ENCODE peak calls at places on chromosomes 16 and 17, in ten cellular contexts. K, R, V, Y, M, E, O, U, J and D are unnamed samples.

GRCh38 chr16:68732068-68732680 is 4.9 kb upstream of the CDH1 start:
- DNase-seq in O (no peak), J (peak), V (no peak), E (peak), R (no peak), Y (no peak), M (no peak), U (no peak), K (no peak), D (no peak)

GRCh38 chr17:72192409-72193192 is 71.8 kb downstream of the SOX9 start:
- DNase-seq in E (peak), O (no peak), Y (peak), K (no peak), M (no peak), J (no peak), U (peak), V (peak), R (no peak), D (no peak)

GRCh38 chr17:72353502-72353901 is 232.7 kb downstream of the SOX9 start:
- DNase-seq in Y (no peak), E (no peak), V (no peak), J (no peak), M (no peak), O (no peak), U (no peak), K (no peak), R (no peak), D (no peak)

GRCh38 chr17:78607061-78607460 is 29.9 kb upstream of the DNAH17 start:
- DNase-seq in V (no peak), E (no peak), J (no peak), M (no peak), Y (no peak), R (peak), O (no peak), K (no peak), U (no peak), D (no peak)

GRCh38 chr16:73179671-73180370 is 131.9 kb upstream of the ZFHX3 start:
- DNase-seq in R (no peak), K (no peak), V (peak), E (no peak), J (peak), M (no peak), O (no peak), Y (no peak), U (no peak), D (no peak)

GRCh38 chr16:53766304-53767016 is 62.5 kb downstream of the FTO start:
- DNase-seq in E (no peak), Y (peak), U (peak), M (no peak), O (no peak), J (no peak), K (no peak), R (no peak), V (no peak), D (no peak)

GRCh38 chr16:81526199-81526598 is 81.6 kb downstream of the CMIP start:
- DNase-seq in M (no peak), U (peak), J (no peak), R (no peak), E (peak), O (no peak), V (no peak), K (no peak), Y (no peak), D (no peak)

GRCh38 chr16:48534601-48535340 is 75.2 kb downstream of the N4BP1 start:
- DNase-seq in R (no peak), M (no peak), U (no peak), E (no peak), Y (no peak), J (no peak), O (no peak), K (no peak), V (no peak), D (no peak)

GRCh38 chr17:9937164-9937835 is 32.2 kb upstream of the RCVRN start:
- DNase-seq in M (no peak), V (peak), K (no peak), Y (no peak), O (peak), J (peak), U (no peak), R (no peak), E (no peak), D (no peak)

GRCh38 chr17:40316571-40317344 is 7.8 kb downstream of the RARA start:
- DNase-seq in E (peak), V (peak), M (no peak), R (peak), J (peak), O (no peak), Y (peak), K (no peak), U (peak), D (peak)

GRCh38 chr16:83689385-83689831 is 118.4 kb upstream of the HSBP1 start:
- DNase-seq in R (no peak), E (peak), M (peak), O (no peak), J (no peak), Y (peak), K (no peak), V (peak), U (peak), D (no peak)

GRCh38 chr17:2695243-2695960 is 16.2 kb downstream of the CLUH start:
- DNase-seq in R (peak), J (peak), U (no peak), E (no peak), O (peak), V (no peak), K (peak), M (no peak), Y (no peak), D (peak)

GRCh38 chr17:50111687-50112655 is 16.8 kb downstream of the PDK2 start:
- DNase-seq in V (no peak), E (no peak), O (no peak), R (no peak), U (no peak), J (peak), Y (no peak), M (no peak), K (no peak), D (peak)

GRCh38 chr16:89121691-89122321 is 28.2 kb downstream of the ACSF3 start:
- DNase-seq in U (no peak), E (no peak), J (no peak), O (no peak), Y (no peak), K (no peak), V (no peak), R (peak), M (no peak), D (no peak)

GRCh38 chr17:1643293-1643998 is 2.1 kb downstream of the SCARF1 start:
- DNase-seq in Y (no peak), J (peak), K (peak), U (no peak), R (peak), O (no peak), E (peak), M (peak), V (no peak), D (peak)

GRCh38 chr16:86882586-86883280 is 304.4 kb downstream of the FOXL1 start:
- DNase-seq in V (peak), Y (peak), E (peak), R (peak), M (no peak), K (no peak), O (peak), J (no peak), U (peak), D (no peak)

GRCh38 chr16:17070882-17071592 is 399.7 kb downstream of the XYLT1 start:
- DNase-seq in V (no peak), Y (no peak), J (peak), O (peak), U (no peak), R (peak), M (peak), K (peak), E (peak), D (no peak)

GRCh38 chr16:49620158-49620867 is 235.6 kb downstream of the ZNF423 start:
- DNase-seq in R (peak), V (peak), K (no peak), E (peak), J (peak), M (no peak), O (no peak), U (peak), Y (peak), D (no peak)

GRCh38 chr16:80932725-80933124 is 74.0 kb downstream of the CMC2 start:
- DNase-seq in Y (peak), U (peak), R (no peak), V (peak), E (peak), O (no peak), K (no peak), M (no peak), J (peak), D (no peak)

GRCh38 chr17:4180791-4181190 is 37.8 kb downstream of the CYB5D2 start:
- DNase-seq in E (no peak), K (no peak), R (no peak), U (peak), J (no peak), O (no peak), Y (no peak), M (no peak), V (no peak), D (no peak)

GRCh38 chr16:1214693-1215092 is 10.4 kb downstream of the TPSG1 start:
- DNase-seq in M (no peak), U (no peak), Y (no peak), E (no peak), R (no peak), K (no peak), J (no peak), V (no peak), O (no peak), D (no peak)

GRCh38 chr16:1215574-1216295 is 9.3 kb downstream of the TPSG1 start:
- DNase-seq in V (no peak), M (no peak), K (no peak), J (no peak), R (no peak), E (no peak), U (no peak), O (no peak), Y (no peak), D (no peak)

GRCh38 chr16:1217526-1217925 is 7.5 kb downstream of the TPSG1 start:
- DNase-seq in J (no peak), U (no peak), O (no peak), M (no peak), E (no peak), R (no peak), Y (no peak), K (no peak), V (no peak), D (no peak)

GRCh38 chr16:1216681-1217400 is 8.2 kb downstream of the TPSG1 start:
- DNase-seq in J (no peak), V (no peak), M (no peak), Y (no peak), R (no peak), U (no peak), K (no peak), E (no peak), O (no peak), D (no peak)

DNA sequence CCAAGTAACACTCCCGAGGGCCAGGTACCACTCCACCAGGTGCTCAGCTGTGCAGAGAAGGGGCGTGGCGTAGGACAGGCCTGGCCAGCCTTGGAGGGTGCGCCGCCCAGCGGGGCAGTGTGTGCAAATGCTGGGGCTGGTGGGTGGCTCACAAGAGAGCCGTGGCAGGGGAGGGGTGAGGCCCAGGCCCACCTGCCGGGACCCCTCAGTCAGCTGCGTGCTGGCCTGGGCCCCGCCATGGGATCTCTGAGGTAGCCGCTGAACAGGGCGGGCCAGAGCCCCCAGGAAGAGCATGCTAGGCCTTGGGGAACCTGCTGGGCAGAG is 8.8 kb downstream of the TPSG1 start:
- DNase-seq in U (no peak), R (no peak), M (no peak), E (no peak), O (no peak), J (no peak), V (no peak), Y (no peak), K (no peak), D (no peak)
- TF ChIP-seq CTCF in U (no peak), R (no peak), M (no peak), E (no peak), O (no peak), J (no peak), V (no peak), Y (no peak), K (no peak), D (no peak)

GRCh38 chr17:36600936-36601302 is 464 bp upstream of the MRM1 start:
- DNase-seq in V (no peak), M (no peak), O (no peak), K (no peak), U (no peak), E (no peak), Y (no peak), J (no peak), R (no peak), D (no peak)

GRCh38 chr17:36602030-36602737 is 801 bp downstream of the MRM1 start:
- DNase-seq in J (no peak), Y (no peak), R (peak), U (peak), O (no peak), K (no peak), E (no peak), V (no peak), M (no peak), D (no peak)

GRCh38 chr17:36602924-36603384 is 1.6 kb downstream of the MRM1 start:
- DNase-seq in R (peak), K (peak), J (peak), V (peak), E (peak), Y (peak), U (peak), M (peak), O (peak), D (peak)

GRCh38 chr17:36600477-36600876 is 906 bp upstream of the MRM1 start:
- DNase-seq in K (no peak), U (no peak), O (no peak), J (no peak), E (no peak), M (no peak), Y (no peak), R (no peak), V (no peak), D (no peak)

GRCh38 chr17:36601303-36602029 is at the start of gene MRM1:
- DNase-seq in J (peak), E (peak), U (peak), Y (peak), O (peak), M (peak), K (peak), R (peak), V (peak), D (peak)
- TF ChIP-seq CTCF in J (no peak), E (no peak), U (peak), Y (no peak), O (peak), M (peak), K (no peak), R (no peak), V (no peak), D (peak)

GRCh38 chr17:17641621-17642409 is 39.4 kb upstream of the RAI1 start:
- DNase-seq in V (peak), U (peak), K (peak), J (peak), E (peak), M (peak), R (peak), Y (peak), O (peak), D (peak)
- TF ChIP-seq CTCF in V (peak), U (peak), K (peak), J (peak), E (peak), M (peak), R (peak), Y (peak), O (peak), D (peak)

GRCh38 chr16:11620243-11621003 is 33.7 kb upstream of the LITAF start:
- DNase-seq in E (no peak), M (no peak), J (no peak), V (no peak), Y (no peak), O (no peak), R (no peak), K (no peak), U (no peak), D (no peak)
- TF ChIP-seq CTCF in E (no peak), M (no peak), J (no peak), V (no peak), Y (no peak), O (no peak), R (no peak), K (no peak), U (no peak), D (no peak)

GRCh38 chr17:27654654-27655524 is 23.9 kb downstream of the LGALS9 start:
- DNase-seq in R (peak), E (peak), V (peak), K (peak), J (peak), M (peak), O (peak), Y (peak), U (peak), D (peak)
- TF ChIP-seq CTCF in R (peak), E (peak), V (peak), K (peak), J (peak), M (peak), O (peak), Y (peak), U (peak), D (peak)

GRCh38 chr17:57106107-57106835 is 21.2 kb downstream of the AKAP1 start:
- DNase-seq in U (no peak), K (no peak), O (no peak), Y (no peak), V (no peak), J (no peak), E (no peak), R (no peak), M (no peak), D (no peak)
- TF ChIP-seq CTCF in U (no peak), K (no peak), O (no peak), Y (peak), V (peak), J (no peak), E (no peak), R (no peak), M (no peak), D (no peak)

GRCh38 chr17:6427284-6427781 is 7.6 kb downstream of the AIPL1 start:
- DNase-seq in Y (no peak), E (no peak), J (no peak), O (no peak), M (peak), V (peak), U (peak), R (no peak), K (no peak), D (no peak)
- TF ChIP-seq CTCF in Y (no peak), E (no peak), J (no peak), O (no peak), M (no peak), V (no peak), U (peak), R (no peak), K (no peak), D (no peak)